ENCODE peak calls at places on chromosome 1, in six cellular contexts. One of them, this sample, is unnamed.

GRCh38 chr1:218546314-218546713 is 201.2 kb downstream of the TGFB2 start:
- DNase-seq in HFF-Myc: no peak
- DNase-seq in sigmoid colon: no peak
- DNase-seq in cardiac fibroblast: peak; percentile 25
- DNase-seq in lower lobe of right lung: no peak
- DNase-seq in CD8-positive, alpha-beta T cell: no peak
- DNase-seq in this sample: no peak

GRCh38 chr1:8133657-8134430 is 107.7 kb upstream of the ERRFI1 start:
- DNase-seq in HFF-Myc: peak; percentile 62
- DNase-seq in sigmoid colon: peak; percentile 95
- DNase-seq in cardiac fibroblast: peak; percentile 94
- DNase-seq in lower lobe of right lung: no peak
- DNase-seq in CD8-positive, alpha-beta T cell: no peak
- DNase-seq in this sample: peak; percentile 89

GRCh38 chr1:87853576-87854351 is 525.1 kb downstream of the LMO4 start:
- DNase-seq in HFF-Myc: no peak
- DNase-seq in sigmoid colon: no peak
- DNase-seq in cardiac fibroblast: peak; percentile 81
- DNase-seq in lower lobe of right lung: no peak
- DNase-seq in CD8-positive, alpha-beta T cell: no peak
- DNase-seq in this sample: no peak

GRCh38 chr1:172658871-172659453 is at the start of gene FASLG:
- DNase-seq in HFF-Myc: no peak
- DNase-seq in sigmoid colon: no peak
- DNase-seq in cardiac fibroblast: no peak
- DNase-seq in lower lobe of right lung: no peak
- DNase-seq in CD8-positive, alpha-beta T cell: no peak
- DNase-seq in this sample: no peak

GRCh38 chr1:47384083-47384482 is 32.0 kb upstream of the FOXE3 start:
- DNase-seq in HFF-Myc: no peak
- DNase-seq in sigmoid colon: no peak
- DNase-seq in cardiac fibroblast: no peak
- DNase-seq in lower lobe of right lung: no peak
- DNase-seq in CD8-positive, alpha-beta T cell: no peak
- DNase-seq in this sample: no peak

GRCh38 chr1:235888119-235888643 is 21.5 kb upstream of the LYST start:
- DNase-seq in HFF-Myc: no peak
- DNase-seq in sigmoid colon: no peak
- DNase-seq in cardiac fibroblast: no peak
- DNase-seq in lower lobe of right lung: no peak
- DNase-seq in CD8-positive, alpha-beta T cell: no peak
- DNase-seq in this sample: no peak

GRCh38 chr1:230261918-230262650 is 164.0 kb downstream of the PGBD5 start:
- DNase-seq in HFF-Myc: no peak
- DNase-seq in sigmoid colon: no peak
- DNase-seq in cardiac fibroblast: no peak
- DNase-seq in lower lobe of right lung: no peak
- DNase-seq in CD8-positive, alpha-beta T cell: no peak
- DNase-seq in this sample: peak; percentile 53

GRCh38 chr1:63148825-63149645 is 173.3 kb upstream of the FOXD3 start:
- DNase-seq in HFF-Myc: peak; percentile 16
- DNase-seq in sigmoid colon: no peak
- DNase-seq in cardiac fibroblast: peak; percentile 72
- DNase-seq in lower lobe of right lung: no peak
- DNase-seq in CD8-positive, alpha-beta T cell: no peak
- DNase-seq in this sample: no peak

GRCh38 chr1:155974208-155975165 is 3.9 kb downstream of the ARHGEF2 start:
- DNase-seq in HFF-Myc: no peak
- DNase-seq in sigmoid colon: no peak
- DNase-seq in cardiac fibroblast: no peak
- DNase-seq in lower lobe of right lung: no peak
- DNase-seq in CD8-positive, alpha-beta T cell: no peak
- DNase-seq in this sample: no peak

GRCh38 chr1:91148641-91149069 is 126.8 kb upstream of the ZNF644 start:
- DNase-seq in HFF-Myc: no peak
- DNase-seq in sigmoid colon: no peak
- DNase-seq in cardiac fibroblast: no peak
- DNase-seq in lower lobe of right lung: no peak
- DNase-seq in CD8-positive, alpha-beta T cell: no peak
- DNase-seq in this sample: no peak

GRCh38 chr1:183209533-183210158 is 23.6 kb downstream of the LAMC2 start:
- DNase-seq in HFF-Myc: peak; percentile 62
- DNase-seq in sigmoid colon: no peak
- DNase-seq in cardiac fibroblast: peak; percentile 77
- DNase-seq in lower lobe of right lung: no peak
- DNase-seq in CD8-positive, alpha-beta T cell: no peak
- DNase-seq in this sample: no peak

GRCh38 chr1:88327391-88328267 is 356.4 kb upstream of the PKN2 start:
- DNase-seq in HFF-Myc: peak; percentile 43
- DNase-seq in sigmoid colon: no peak
- DNase-seq in cardiac fibroblast: peak; percentile 80
- DNase-seq in lower lobe of right lung: no peak
- DNase-seq in CD8-positive, alpha-beta T cell: no peak
- DNase-seq in this sample: no peak

GRCh38 chr1:10694633-10695627 is 101.5 kb downstream of the CASZ1 start:
- DNase-seq in HFF-Myc: no peak
- DNase-seq in sigmoid colon: peak; percentile 96
- DNase-seq in cardiac fibroblast: peak; percentile 78
- DNase-seq in lower lobe of right lung: peak; percentile 95
- DNase-seq in CD8-positive, alpha-beta T cell: peak; percentile 68
- DNase-seq in this sample: peak; percentile 89

GRCh38 chr1:39648496-39648895 is 9.1 kb upstream of the HEYL start:
- DNase-seq in HFF-Myc: no peak
- DNase-seq in sigmoid colon: no peak
- DNase-seq in cardiac fibroblast: peak; percentile 32
- DNase-seq in lower lobe of right lung: no peak
- DNase-seq in CD8-positive, alpha-beta T cell: no peak
- DNase-seq in this sample: no peak

GRCh38 chr1:209854196-209854595 is 26.4 kb downstream of the UTP25 start:
- DNase-seq in HFF-Myc: no peak
- DNase-seq in sigmoid colon: no peak
- DNase-seq in cardiac fibroblast: no peak
- DNase-seq in lower lobe of right lung: no peak
- DNase-seq in CD8-positive, alpha-beta T cell: no peak
- DNase-seq in this sample: no peak

GRCh38 chr1:70779571-70779970 is 268.0 kb downstream of the PTGER3 start:
- DNase-seq in HFF-Myc: no peak
- DNase-seq in sigmoid colon: no peak
- DNase-seq in cardiac fibroblast: peak; percentile 3
- DNase-seq in lower lobe of right lung: no peak
- DNase-seq in CD8-positive, alpha-beta T cell: no peak
- DNase-seq in this sample: no peak

GRCh38 chr1:64440423-64440822 is 29.5 kb upstream of the CACHD1 start:
- DNase-seq in HFF-Myc: peak; percentile 12
- DNase-seq in sigmoid colon: no peak
- DNase-seq in cardiac fibroblast: no peak
- DNase-seq in lower lobe of right lung: no peak
- DNase-seq in CD8-positive, alpha-beta T cell: no peak
- DNase-seq in this sample: no peak

GRCh38 chr1:244054247-244054923 is 3.3 kb downstream of the ZBTB18 start:
- DNase-seq in HFF-Myc: no peak
- DNase-seq in sigmoid colon: no peak
- DNase-seq in cardiac fibroblast: no peak
- DNase-seq in lower lobe of right lung: no peak
- DNase-seq in CD8-positive, alpha-beta T cell: no peak
- DNase-seq in this sample: no peak

GRCh38 chr1:216807696-216808095 is 84.5 kb upstream of the ESRRG start:
- DNase-seq in HFF-Myc: no peak
- DNase-seq in sigmoid colon: no peak
- DNase-seq in cardiac fibroblast: no peak
- DNase-seq in lower lobe of right lung: no peak
- DNase-seq in CD8-positive, alpha-beta T cell: no peak
- DNase-seq in this sample: no peak

GRCh38 chr1:200247513-200247912 is 162.3 kb downstream of the ZNF281 start:
- DNase-seq in HFF-Myc: no peak
- DNase-seq in sigmoid colon: no peak
- DNase-seq in cardiac fibroblast: no peak
- DNase-seq in lower lobe of right lung: no peak
- DNase-seq in CD8-positive, alpha-beta T cell: no peak
- DNase-seq in this sample: no peak

GRCh38 chr1:41739061-41739955 is 179.4 kb downstream of the HIVEP3 start:
- DNase-seq in HFF-Myc: no peak
- DNase-seq in sigmoid colon: peak; percentile 84
- DNase-seq in cardiac fibroblast: peak; percentile 81
- DNase-seq in lower lobe of right lung: peak; percentile 92
- DNase-seq in CD8-positive, alpha-beta T cell: peak; percentile 49
- DNase-seq in this sample: peak; percentile 90

DNA sequence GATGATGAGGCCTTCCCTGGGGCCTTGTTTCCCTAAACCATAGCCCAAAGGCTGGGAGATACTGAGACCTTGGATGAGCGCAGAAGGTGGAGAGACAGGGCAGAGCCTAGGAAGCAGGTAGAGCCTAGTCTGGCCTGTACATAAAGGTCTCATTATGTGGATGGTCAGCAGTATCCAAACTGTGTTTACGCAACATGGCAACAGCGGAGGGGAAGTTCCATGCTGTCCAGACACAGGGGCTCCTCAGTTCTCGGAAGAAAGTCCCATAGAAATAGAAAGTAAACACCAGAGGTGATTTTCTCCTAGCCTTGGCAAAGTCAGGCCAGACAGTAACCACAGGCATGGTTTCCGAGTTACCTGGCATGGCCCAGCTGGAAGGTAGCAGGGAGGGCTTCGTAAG is 42.1 kb upstream of the MPZL1 start:
- DNase-seq in HFF-Myc: no peak
- DNase-seq in sigmoid colon: no peak
- DNase-seq in cardiac fibroblast: no peak
- DNase-seq in lower lobe of right lung: no peak
- DNase-seq in CD8-positive, alpha-beta T cell: no peak
- DNase-seq in this sample: no peak
- TF ChIP-seq CTCF in HFF-Myc: no peak
- TF ChIP-seq CTCF in sigmoid colon: no peak
- TF ChIP-seq CTCF in cardiac fibroblast: no peak
- TF ChIP-seq CTCF in lower lobe of right lung: no peak
- TF ChIP-seq CTCF in CD8-positive, alpha-beta T cell: no peak
- TF ChIP-seq CTCF in this sample: no peak

GRCh38 chr1:53267761-53268160 is 29.4 kb upstream of the MAGOH start:
- DNase-seq in HFF-Myc: no peak
- DNase-seq in sigmoid colon: no peak
- DNase-seq in cardiac fibroblast: no peak
- DNase-seq in lower lobe of right lung: no peak
- DNase-seq in CD8-positive, alpha-beta T cell: no peak
- DNase-seq in this sample: no peak

GRCh38 chr1:53262000-53262399 is 23.7 kb upstream of the MAGOH start:
- DNase-seq in HFF-Myc: no peak
- DNase-seq in sigmoid colon: no peak
- DNase-seq in cardiac fibroblast: no peak
- DNase-seq in lower lobe of right lung: no peak
- DNase-seq in CD8-positive, alpha-beta T cell: no peak
- DNase-seq in this sample: no peak

GRCh38 chr1:53265581-53265980 is 27.3 kb upstream of the MAGOH start:
- DNase-seq in HFF-Myc: no peak
- DNase-seq in sigmoid colon: no peak
- DNase-seq in cardiac fibroblast: no peak
- DNase-seq in lower lobe of right lung: no peak
- DNase-seq in CD8-positive, alpha-beta T cell: no peak
- DNase-seq in this sample: no peak

GRCh38 chr1:53264048-53264447 is 25.7 kb upstream of the MAGOH start:
- DNase-seq in HFF-Myc: no peak
- DNase-seq in sigmoid colon: no peak
- DNase-seq in cardiac fibroblast: no peak
- DNase-seq in lower lobe of right lung: no peak
- DNase-seq in CD8-positive, alpha-beta T cell: no peak
- DNase-seq in this sample: no peak

GRCh38 chr1:53266038-53266437 is 27.7 kb upstream of the MAGOH start:
- DNase-seq in HFF-Myc: no peak
- DNase-seq in sigmoid colon: no peak
- DNase-seq in cardiac fibroblast: peak; percentile 16
- DNase-seq in lower lobe of right lung: no peak
- DNase-seq in CD8-positive, alpha-beta T cell: no peak
- DNase-seq in this sample: no peak
- TF ChIP-seq CTCF in HFF-Myc: peak; percentile 24
- TF ChIP-seq CTCF in sigmoid colon: no peak
- TF ChIP-seq CTCF in cardiac fibroblast: no peak
- TF ChIP-seq CTCF in lower lobe of right lung: peak; percentile 15
- TF ChIP-seq CTCF in CD8-positive, alpha-beta T cell: no peak
- TF ChIP-seq CTCF in this sample: peak; percentile 24

GRCh38 chr1:179083031-179083345 is 1.1 kb downstream of the TOR3A start:
- DNase-seq in HFF-Myc: no peak
- DNase-seq in sigmoid colon: no peak
- DNase-seq in cardiac fibroblast: peak; percentile 22
- DNase-seq in lower lobe of right lung: no peak
- DNase-seq in CD8-positive, alpha-beta T cell: no peak
- DNase-seq in this sample: no peak

GRCh38 chr1:179081696-179082307 is at the start of gene TOR3A:
- DNase-seq in HFF-Myc: peak; percentile 64
- DNase-seq in sigmoid colon: peak; percentile 97
- DNase-seq in cardiac fibroblast: peak; percentile 92
- DNase-seq in lower lobe of right lung: peak; percentile 95
- DNase-seq in CD8-positive, alpha-beta T cell: peak; percentile 61
- DNase-seq in this sample: peak; percentile 95

GRCh38 chr1:179080866-179081695 is 789 bp upstream of the TOR3A start:
- DNase-seq in HFF-Myc: no peak
- DNase-seq in sigmoid colon: no peak
- DNase-seq in cardiac fibroblast: no peak
- DNase-seq in lower lobe of right lung: no peak
- DNase-seq in CD8-positive, alpha-beta T cell: peak; percentile 22
- DNase-seq in this sample: no peak

GRCh38 chr1:179083533-179083932 is 1.7 kb downstream of the TOR3A start:
- DNase-seq in HFF-Myc: no peak
- DNase-seq in sigmoid colon: no peak
- DNase-seq in cardiac fibroblast: no peak
- DNase-seq in lower lobe of right lung: no peak
- DNase-seq in CD8-positive, alpha-beta T cell: no peak
- DNase-seq in this sample: no peak

GRCh38 chr1:179082308-179083030 is 599 bp downstream of the TOR3A start:
- DNase-seq in HFF-Myc: no peak
- DNase-seq in sigmoid colon: peak; percentile 76
- DNase-seq in cardiac fibroblast: peak; percentile 14
- DNase-seq in lower lobe of right lung: no peak
- DNase-seq in CD8-positive, alpha-beta T cell: no peak
- DNase-seq in this sample: no peak
- TF ChIP-seq CTCF in HFF-Myc: no peak
- TF ChIP-seq CTCF in sigmoid colon: no peak
- TF ChIP-seq CTCF in cardiac fibroblast: no peak
- TF ChIP-seq CTCF in lower lobe of right lung: no peak
- TF ChIP-seq CTCF in CD8-positive, alpha-beta T cell: no peak
- TF ChIP-seq CTCF in this sample: no peak

GRCh38 chr1:143691971-143692529 is 279.7 kb downstream of the FAM72C start:
- DNase-seq in HFF-Myc: no peak
- DNase-seq in sigmoid colon: no peak
- DNase-seq in cardiac fibroblast: no peak
- DNase-seq in lower lobe of right lung: no peak
- DNase-seq in CD8-positive, alpha-beta T cell: no peak
- DNase-seq in this sample: no peak

GRCh38 chr1:143699115-143699514 is 272.7 kb downstream of the FAM72C start:
- DNase-seq in HFF-Myc: no peak
- DNase-seq in sigmoid colon: no peak
- DNase-seq in cardiac fibroblast: no peak
- DNase-seq in lower lobe of right lung: peak; percentile 59
- DNase-seq in CD8-positive, alpha-beta T cell: no peak
- DNase-seq in this sample: no peak

GRCh38 chr1:143694085-143694484 is 277.7 kb downstream of the FAM72C start:
- DNase-seq in HFF-Myc: no peak
- DNase-seq in sigmoid colon: no peak
- DNase-seq in cardiac fibroblast: no peak
- DNase-seq in lower lobe of right lung: no peak
- DNase-seq in CD8-positive, alpha-beta T cell: no peak
- DNase-seq in this sample: no peak

GRCh38 chr1:143699731-143700130 is 272.1 kb downstream of the FAM72C start:
- DNase-seq in HFF-Myc: no peak
- DNase-seq in sigmoid colon: no peak
- DNase-seq in cardiac fibroblast: no peak
- DNase-seq in lower lobe of right lung: no peak
- DNase-seq in CD8-positive, alpha-beta T cell: no peak
- DNase-seq in this sample: no peak

GRCh38 chr1:143698016-143698415 is 273.8 kb downstream of the FAM72C start:
- DNase-seq in HFF-Myc: no peak
- DNase-seq in sigmoid colon: no peak
- DNase-seq in cardiac fibroblast: no peak
- DNase-seq in lower lobe of right lung: peak; percentile 65
- DNase-seq in CD8-positive, alpha-beta T cell: no peak
- DNase-seq in this sample: no peak
- TF ChIP-seq CTCF in HFF-Myc: peak; percentile 59
- TF ChIP-seq CTCF in sigmoid colon: no peak
- TF ChIP-seq CTCF in cardiac fibroblast: peak; percentile 55
- TF ChIP-seq CTCF in lower lobe of right lung: peak; percentile 63
- TF ChIP-seq CTCF in CD8-positive, alpha-beta T cell: no peak
- TF ChIP-seq CTCF in this sample: no peak

This sample was measured in osteocyte.